ENCODE peak calls at places on chromosomes 13 and 19, in nine cellular contexts. R is progenitor cell of endocrine pancreas, T is AG04450, Q is heart right ventricle, W is type B pancreatic cell, F is neural crest cell, O is heart left ventricle, G is thoracic aorta, J is A549. U is an unnamed sample.

GRCh38 chr19:39112338-39112890 is 13.2 kb upstream of the PAK4 start:
- DNase-seq in F (no peak), Q (no peak), G (no peak), W (no peak), J (peak; percentile 99), O (no peak), R (no peak), T (no peak), U (no peak)

GRCh38 chr19:20482721-20483120 is 82.9 kb downstream of the ZNF737 start:
- DNase-seq in T (no peak), R (no peak), G (no peak), O (no peak), F (no peak), Q (no peak), W (no peak), J (no peak), U (no peak)

GRCh38 chr13:65551208-65551607 is 1678.9 kb downstream of the PCDH9 start:
- DNase-seq in W (no peak), G (no peak), R (no peak), Q (no peak), F (no peak), J (no peak), T (no peak), O (no peak), U (no peak)

GRCh38 chr19:6865849-6866248 is 21.5 kb upstream of the ADGRE1 start:
- DNase-seq in O (no peak), G (no peak), Q (no peak), F (no peak), T (no peak), W (no peak), J (no peak), R (no peak), U (no peak)

GRCh38 chr19:2050991-2051770 is at the start of gene MKNK2:
- DNase-seq in O (peak; percentile 94), G (peak; percentile 58), W (peak; percentile 99), T (peak; percentile 66), F (peak; percentile 98), Q (peak; percentile 96), R (peak; percentile 97), J (peak; percentile 41), U (peak; percentile 76)

GRCh38 chr19:46813570-46814358 is 25.4 kb upstream of the SLC1A5 start:
- DNase-seq in G (no peak), T (no peak), W (no peak), J (peak; percentile 47), Q (peak; percentile 78), O (peak; percentile 68), R (no peak), F (no peak), U (peak; percentile 43)

GRCh38 chr13:76462003-76462402 is 424.2 kb downstream of the KCTD12 start:
- DNase-seq in O (no peak), F (no peak), G (no peak), T (no peak), R (no peak), W (no peak), J (no peak), Q (no peak), U (no peak)

GRCh38 chr19:680287-681028 is 4.3 kb downstream of the FSTL3 start:
- DNase-seq in R (peak; percentile 99), O (peak; percentile 99), J (peak; percentile 71), T (peak; percentile 97), W (peak; percentile 100), F (peak; percentile 97), Q (peak; percentile 100), G (peak; percentile 96), U (peak; percentile 98)

GRCh38 chr13:96772426-96772825 is 221.8 kb downstream of the OXGR1 start:
- DNase-seq in W (no peak), O (no peak), G (no peak), R (no peak), T (no peak), Q (no peak), F (no peak), J (no peak), U (no peak)

GRCh38 chr19:31110331-31110730 is 238.9 kb downstream of the TSHZ3 start:
- DNase-seq in J (no peak), Q (no peak), R (peak; percentile 13), F (no peak), O (no peak), G (no peak), W (no peak), T (no peak), U (peak; percentile 26)

GRCh38 chr13:51026016-51026415 is 85.1 kb downstream of the C13orf42 start:
- DNase-seq in T (no peak), R (no peak), G (no peak), J (no peak), F (no peak), O (no peak), W (no peak), Q (no peak), U (no peak)

GRCh38 chr13:35144496-35144895 is 202.4 kb downstream of the NBEA start:
- DNase-seq in W (no peak), O (no peak), G (no peak), Q (no peak), J (no peak), R (no peak), T (no peak), F (no peak), U (peak; percentile 15)

GRCh38 chr19:3844596-3844995 is 24.2 kb downstream of the ZFR2 start:
- DNase-seq in F (no peak), O (no peak), J (no peak), G (no peak), R (no peak), W (no peak), Q (no peak), T (no peak), U (no peak)

GRCh38 chr13:44197791-44198770 is 175.5 kb upstream of the SERP2 start:
- DNase-seq in Q (no peak), F (no peak), G (no peak), T (no peak), J (no peak), R (no peak), O (no peak), W (no peak), U (no peak)

GRCh38 chr13:111322001-111322915 is 1.8 kb downstream of the TEX29 start:
- DNase-seq in Q (no peak), G (no peak), O (no peak), F (no peak), T (no peak), R (no peak), W (no peak), J (no peak), U (no peak)

GRCh38 chr13:90824027-90824426 is 523.5 kb upstream of the MIR17HG start:
- DNase-seq in F (no peak), Q (no peak), G (no peak), T (no peak), J (no peak), W (no peak), O (no peak), R (no peak), U (no peak)

GRCh38 chr13:59750860-59751259 is 412.9 kb downstream of the DIAPH3 start:
- DNase-seq in R (peak; percentile 27), J (no peak), F (peak; percentile 52), W (peak; percentile 71), T (peak; percentile 13), O (no peak), Q (no peak), G (no peak), U (peak; percentile 65)

GRCh38 chr19:46745521-46746280 is at the start of gene FKRP:
- DNase-seq in T (no peak), G (no peak), J (peak; percentile 54), F (peak; percentile 17), W (no peak), Q (peak; percentile 55), R (no peak), O (peak; percentile 55), U (no peak)

GRCh38 chr13:39688699-39689405 is 33.4 kb downstream of the COG6 start:
- DNase-seq in T (no peak), W (no peak), F (no peak), O (no peak), R (no peak), J (no peak), G (no peak), Q (no peak), U (peak; percentile 37)

GRCh38 chr13:21501709-21502108 is 42.6 kb upstream of the ZDHHC20 start:
- DNase-seq in F (no peak), T (no peak), R (no peak), J (no peak), Q (no peak), W (no peak), G (no peak), O (no peak), U (no peak)
- TF ChIP-seq CTCF in F (peak; percentile 16), T (no peak), R (no peak), J (no peak), Q (no peak), W (no peak), G (no peak), O (no peak), U (no peak)

GRCh38 chr13:45807520-45808099 is 43.9 kb downstream of the SIAH3 start:
- DNase-seq in W (no peak), Q (no peak), J (peak; percentile 43), O (peak; percentile 47), T (no peak), F (peak; percentile 14), G (no peak), R (no peak), U (peak; percentile 33)
- TF ChIP-seq CTCF in W (peak; percentile 75), Q (peak; percentile 69), J (peak; percentile 53), O (peak; percentile 56), T (peak; percentile 31), F (peak; percentile 71), G (no peak), R (peak; percentile 57), U (peak; percentile 71)

GRCh38 chr13:38577048-38577447 is 109.8 kb upstream of the FREM2 start:
- DNase-seq in G (no peak), Q (no peak), R (no peak), W (no peak), O (no peak), T (no peak), J (no peak), F (no peak), U (no peak)

DNA sequence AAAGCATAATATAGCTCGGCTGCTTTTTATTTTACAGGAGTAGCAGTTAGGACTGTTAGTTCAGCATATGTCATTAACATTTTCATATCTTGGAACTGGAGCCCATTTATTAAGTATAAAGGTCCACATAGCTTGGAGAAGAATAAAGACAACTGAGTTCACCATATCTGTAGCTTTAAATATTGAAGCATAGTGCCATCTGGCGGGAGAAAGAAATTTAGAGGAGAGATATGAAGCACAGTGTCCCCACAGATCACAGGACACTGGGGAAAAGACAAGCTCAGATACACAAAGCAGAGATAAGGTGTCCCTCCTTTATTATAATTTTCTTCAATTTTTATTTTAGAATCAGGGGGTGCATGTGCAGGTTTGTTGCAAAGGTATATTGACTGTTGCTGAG is 104.7 kb upstream of the FREM2 start:
- DNase-seq in Q (no peak), W (no peak), O (no peak), T (no peak), G (no peak), F (peak; percentile 34), J (peak; percentile 2), R (no peak), U (peak; percentile 39)
- TF ChIP-seq CTCF in Q (peak; percentile 54), W (peak; percentile 78), O (no peak), T (peak; percentile 44), G (peak; percentile 9), F (peak; percentile 76), J (peak; percentile 45), R (peak; percentile 67), U (peak; percentile 72)

DNA sequence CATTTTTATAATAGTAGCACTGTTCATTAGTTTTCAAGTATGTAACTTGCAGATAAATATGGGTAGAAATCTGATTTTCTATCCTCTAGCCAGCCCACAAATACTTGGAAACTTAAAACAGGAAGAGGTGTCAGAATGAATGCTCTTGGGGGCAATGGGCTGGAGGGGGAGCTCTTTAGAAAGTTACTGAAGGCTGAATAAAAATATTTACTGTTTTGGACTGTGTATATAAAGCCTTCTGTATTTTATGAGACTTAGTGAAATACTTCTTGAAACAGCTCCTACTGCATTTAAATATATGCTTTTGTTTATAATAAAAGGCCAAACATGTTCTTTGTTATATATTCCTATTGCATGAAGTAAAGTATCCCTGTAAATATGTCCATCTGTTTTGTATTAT is 138.8 kb downstream of the RGCC start:
- DNase-seq in J (no peak), R (no peak), Q (no peak), G (no peak), T (no peak), F (no peak), W (no peak), O (no peak), U (no peak)
- TF ChIP-seq CTCF in J (no peak), R (no peak), Q (peak; percentile 20), G (no peak), T (peak; percentile 30), F (no peak), W (no peak), O (no peak), U (peak; percentile 36)

U was measured in HFFc6.